ENCODE peak calls at places on chromosomes 7 and 10, in six cellular contexts. F is breast epithelium, R is spleen, H is endothelial cell of umbilical vein, V is adrenal gland, I is stomach. L is an unnamed sample.

GRCh38 chr7:117762055-117762454 is 111.2 kb downstream of the CTTNBP2 start:
- DNase-seq in I (no peak), R (no peak), V (no peak), F (no peak), H (no peak), L (no peak)

GRCh38 chr10:80771902-80772555 is 234.3 kb downstream of the SH2D4B start:
- DNase-seq in I (no peak), F (no peak), H (no peak), V (no peak), R (no peak), L (no peak)

GRCh38 chr7:26603631-26604030 is 260.8 kb downstream of the SKAP2 start:
- DNase-seq in R (no peak), F (no peak), V (peak), H (no peak), I (no peak), L (no peak)

GRCh38 chr7:7177044-7177517 is 5.3 kb upstream of the C1GALT1 start:
- DNase-seq in I (no peak), R (no peak), V (no peak), H (peak), F (no peak), L (no peak)

GRCh38 chr10:103648231-103648950 is 154.9 kb downstream of the NEURL1 start:
- DNase-seq in V (no peak), H (no peak), F (no peak), I (no peak), R (no peak), L (no peak)

GRCh38 chr10:77648472-77648871 is 10.9 kb upstream of the KCNMA1 start:
- DNase-seq in I (no peak), H (no peak), R (no peak), F (no peak), V (no peak), L (no peak)

GRCh38 chr7:7521259-7521658 is 14.4 kb downstream of the COL28A1 start:
- DNase-seq in F (no peak), V (no peak), I (no peak), R (no peak), H (no peak), L (no peak)

GRCh38 chr10:30832727-30833624 is 198.7 kb downstream of the ZNF438 start:
- DNase-seq in H (no peak), F (no peak), R (peak), I (no peak), V (no peak), L (no peak)

GRCh38 chr7:138934861-138935260 is 46.3 kb downstream of the KIAA1549 start:
- DNase-seq in I (no peak), R (no peak), F (no peak), H (peak), V (no peak), L (no peak)

GRCh38 chr10:73857446-73857845 is 16.9 kb downstream of the CAMK2G start:
- DNase-seq in R (no peak), F (no peak), V (no peak), H (no peak), I (no peak), L (no peak)

GRCh38 chr7:156177396-156178055 is 365.3 kb upstream of the SHH start:
- DNase-seq in I (no peak), H (no peak), F (no peak), V (no peak), R (no peak), L (no peak)

GRCh38 chr10:97882142-97883091 is 32.8 kb downstream of the GOLGA7B start:
- DNase-seq in F (no peak), H (peak), V (peak), I (peak), R (peak), L (no peak)

GRCh38 chr7:35753761-35754603 is 46.9 kb upstream of the SEPTIN7 start:
- DNase-seq in H (no peak), F (no peak), R (no peak), I (no peak), V (peak), L (no peak)

GRCh38 chr10:93445097-93445960 is 36.8 kb downstream of the MYOF start:
- DNase-seq in F (peak), V (peak), H (peak), R (no peak), I (peak), L (peak)

GRCh38 chr10:98376485-98376884 is 38.5 kb downstream of the PYROXD2 start:
- DNase-seq in I (no peak), V (no peak), F (no peak), H (no peak), R (no peak), L (no peak)

GRCh38 chr7:125057974-125058373 is 128.3 kb upstream of the POT1 start:
- DNase-seq in F (no peak), V (no peak), R (no peak), I (no peak), H (no peak), L (no peak)

GRCh38 chr10:73141603-73142002 is 26.2 kb downstream of the ECD start:
- DNase-seq in H (no peak), I (no peak), R (no peak), V (no peak), F (no peak), L (no peak)

GRCh38 chr7:129169171-129169643 is 19.2 kb upstream of the SMO start:
- DNase-seq in V (no peak), H (peak), I (peak), F (no peak), R (peak), L (peak)

GRCh38 chr7:48832303-48832845 is 92.0 kb upstream of the CDC14C start:
- DNase-seq in R (no peak), F (no peak), V (no peak), H (no peak), I (no peak), L (no peak)

GRCh38 chr10:122192142-122192541 is 79.0 kb upstream of the BTBD16 start:
- DNase-seq in F (no peak), V (no peak), H (no peak), R (no peak), I (no peak), L (no peak)

GRCh38 chr10:35448687-35449662 is 112.7 kb downstream of the CCNY start:
- DNase-seq in I (peak), F (no peak), V (peak), R (no peak), H (peak), L (no peak)

GRCh38 chr7:26156454-26157365 is 4.7 kb downstream of the NFE2L3 start:
- DNase-seq in V (no peak), R (no peak), H (peak), F (no peak), I (no peak), L (no peak)

GRCh38 chr7:14717711-14718304 is 184.7 kb downstream of the DGKB start:
- DNase-seq in R (no peak), I (no peak), F (no peak), H (peak), V (no peak), L (no peak)

GRCh38 chr10:103481974-103482531 is 3.0 kb upstream of the CALHM3 start:
- DNase-seq in H (peak), R (no peak), I (no peak), V (peak), F (no peak), L (peak)

GRCh38 chr7:83410989-83411591 is 237.8 kb downstream of the SEMA3E start:
- DNase-seq in V (peak), H (peak), R (no peak), F (no peak), I (peak), L (peak)

GRCh38 chr10:6713716-6714115 is 133.6 kb upstream of the PRKCQ start:
- DNase-seq in R (no peak), I (no peak), F (no peak), H (no peak), V (no peak), L (no peak)

GRCh38 chr7:44101304-44101965 is 2.7 kb upstream of the AEBP1 start:
- DNase-seq in H (no peak), V (no peak), I (no peak), F (no peak), R (no peak), L (no peak)

GRCh38 chr10:118844731-118845573 is 90.2 kb upstream of the CACUL1 start:
- DNase-seq in I (no peak), V (no peak), H (no peak), F (no peak), R (no peak), L (no peak)

GRCh38 chr7:47783456-47784240 is 164.6 kb downstream of the PKD1L1 start:
- DNase-seq in V (peak), R (no peak), F (no peak), H (peak), I (no peak), L (no peak)

GRCh38 chr10:32269343-32270100 is 77.4 kb downstream of the EPC1 start:
- DNase-seq in H (no peak), I (no peak), F (no peak), V (no peak), R (no peak), L (no peak)

GRCh38 chr7:141290951-141291350 is 217.1 kb downstream of the TMEM178B start:
- DNase-seq in R (no peak), V (no peak), I (no peak), F (no peak), H (no peak), L (no peak)

GRCh38 chr10:100670368-100670767 is 75.0 kb upstream of the PAX2 start:
- DNase-seq in H (no peak), F (no peak), V (no peak), I (no peak), R (no peak), L (no peak)

GRCh38 chr10:131157899-131158298 is 153.6 kb downstream of the TCERG1L start:
- DNase-seq in V (no peak), F (no peak), I (no peak), R (no peak), H (no peak), L (no peak)

GRCh38 chr10:62178568-62178967 is 90.1 kb downstream of the RTKN2 start:
- DNase-seq in I (no peak), V (no peak), R (no peak), H (no peak), F (no peak), L (no peak)

GRCh38 chr10:95346715-95347401 is 56.1 kb upstream of the PDLIM1 start:
- DNase-seq in V (no peak), I (no peak), H (peak), F (no peak), R (no peak), L (no peak)
- H3K27ac ChIP-seq in V (no peak), I (no peak), H (no peak), F (no peak), R (no peak), L (no peak)

GRCh38 chr7:96321041-96321669 is 743 bp downstream of the SLC25A13 start:
- DNase-seq in I (peak), H (peak), V (peak), F (peak), R (peak), L (peak)
- TF ChIP-seq POLR2A in I (no peak), H (peak), V (no peak), F (no peak), R (no peak), L (peak)

DNA sequence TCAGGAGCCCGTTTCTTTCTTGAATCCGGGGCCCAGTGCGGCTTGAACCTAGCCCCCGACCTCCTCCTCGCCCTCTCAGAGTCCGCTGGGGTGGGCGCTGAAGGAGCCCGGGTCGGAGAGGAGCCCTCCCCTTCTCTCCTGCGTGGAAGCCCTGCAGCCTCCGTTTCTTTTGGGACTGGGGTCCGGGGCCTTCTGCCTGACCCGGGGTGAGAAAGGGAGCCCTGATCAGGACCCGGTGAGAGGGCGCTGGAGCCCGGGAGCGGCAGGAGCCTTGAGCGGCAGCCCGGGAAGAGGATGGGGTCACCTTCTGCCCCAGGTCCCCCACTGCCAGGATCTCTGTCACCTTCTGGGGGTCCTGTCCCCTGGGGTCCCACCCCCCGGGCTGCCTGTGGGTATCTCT is 162.3 kb downstream of the ZNF33B start:
- DNase-seq in V (no peak), H (no peak), R (no peak), I (no peak), F (no peak), L (no peak)
- H3K27ac ChIP-seq in V (no peak), H (no peak), R (peak), I (no peak), F (no peak), L (no peak)

GRCh38 chr10:133258066-133258817 is 18.4 kb downstream of the ADAM8 start:
- DNase-seq in R (peak), I (peak), F (no peak), V (no peak), H (no peak), L (peak)

GRCh38 chr10:133258818-133259602 is 17.7 kb downstream of the ADAM8 start:
- DNase-seq in F (no peak), I (peak), R (peak), H (peak), V (peak), L (peak)

GRCh38 chr10:133255323-133255722 is 17.7 kb downstream of the VENTX start:
- DNase-seq in R (no peak), H (no peak), V (no peak), I (no peak), F (no peak), L (no peak)

GRCh38 chr10:133259603-133259992 is 17.1 kb downstream of the ADAM8 start:
- DNase-seq in I (no peak), H (no peak), V (no peak), R (no peak), F (no peak), L (no peak)

GRCh38 chr10:133257489-133258065 is 19.1 kb downstream of the ADAM8 start:
- DNase-seq in I (peak), F (peak), V (peak), H (peak), R (peak), L (peak)
- TF ChIP-seq POLR2A in I (no peak), F (no peak), V (no peak), H (no peak), R (no peak), L (no peak)